ENCODE peak calls at places on chromosomes 6 and 20, in ten cellular contexts. One of them, this sample, is unnamed.

GRCh38 chr20:17873410-17874270 is 95.0 kb downstream of the SNX5 start:
- DNase-seq in stimulated activated CD8-positive, alpha-beta memory T cell treated with anti-CD3 and anti-CD28 coated beads, Interleukin-7, amount 100 ng/mL, for 48 hours: no peak
- DNase-seq in EH: peak; percentile 98
- DNase-seq in NT2/D1: no peak
- DNase-seq in BJ: peak; percentile 89
- DNase-seq in sigmoid colon: peak; percentile 97
- DNase-seq in activated CD4-positive, CD25-positive, alpha-beta regulatory T cell: no peak
- DNase-seq in Right ventricle myocardium superior: peak; percentile 91
- DNase-seq in fibroblast of pulmonary artery: peak; percentile 93
- DNase-seq in NCI-H2029: peak; percentile 75
- DNase-seq in this sample: no peak

GRCh38 chr6:2412731-2413130 is 167.3 kb upstream of the GMDS start:
- DNase-seq in stimulated activated CD8-positive, alpha-beta memory T cell treated with anti-CD3 and anti-CD28 coated beads, Interleukin-7, amount 100 ng/mL, for 48 hours: no peak
- DNase-seq in fibroblast of pulmonary artery: peak; percentile 31
- DNase-seq in EH: peak; percentile 80
- DNase-seq in activated CD4-positive, CD25-positive, alpha-beta regulatory T cell: no peak
- DNase-seq in NT2/D1: no peak
- DNase-seq in BJ: peak; percentile 28
- DNase-seq in sigmoid colon: no peak
- DNase-seq in NCI-H2029: no peak
- DNase-seq in Right ventricle myocardium superior: no peak
- DNase-seq in this sample: no peak

GRCh38 chr6:89974776-89975175 is 80.5 kb downstream of the GJA10 start:
- DNase-seq in BJ: no peak
- DNase-seq in fibroblast of pulmonary artery: no peak
- DNase-seq in sigmoid colon: no peak
- DNase-seq in EH: no peak
- DNase-seq in NCI-H2029: no peak
- DNase-seq in stimulated activated CD8-positive, alpha-beta memory T cell treated with anti-CD3 and anti-CD28 coated beads, Interleukin-7, amount 100 ng/mL, for 48 hours: no peak
- DNase-seq in activated CD4-positive, CD25-positive, alpha-beta regulatory T cell: no peak
- DNase-seq in Right ventricle myocardium superior: no peak
- DNase-seq in NT2/D1: no peak
- DNase-seq in this sample: no peak

GRCh38 chr20:32326507-32326851 is 31.7 kb upstream of the ASXL1 start:
- DNase-seq in EH: no peak
- DNase-seq in stimulated activated CD8-positive, alpha-beta memory T cell treated with anti-CD3 and anti-CD28 coated beads, Interleukin-7, amount 100 ng/mL, for 48 hours: no peak
- DNase-seq in sigmoid colon: no peak
- DNase-seq in NCI-H2029: peak; percentile 94
- DNase-seq in fibroblast of pulmonary artery: no peak
- DNase-seq in BJ: no peak
- DNase-seq in Right ventricle myocardium superior: no peak
- DNase-seq in activated CD4-positive, CD25-positive, alpha-beta regulatory T cell: no peak
- DNase-seq in NT2/D1: no peak
- DNase-seq in this sample: no peak

GRCh38 chr6:11198663-11199603 is 33.5 kb downstream of the NEDD9 start:
- DNase-seq in BJ: no peak
- DNase-seq in stimulated activated CD8-positive, alpha-beta memory T cell treated with anti-CD3 and anti-CD28 coated beads, Interleukin-7, amount 100 ng/mL, for 48 hours: no peak
- DNase-seq in sigmoid colon: no peak
- DNase-seq in NT2/D1: no peak
- DNase-seq in NCI-H2029: peak; percentile 22
- DNase-seq in EH: no peak
- DNase-seq in Right ventricle myocardium superior: no peak
- DNase-seq in fibroblast of pulmonary artery: no peak
- DNase-seq in activated CD4-positive, CD25-positive, alpha-beta regulatory T cell: no peak
- DNase-seq in this sample: peak; percentile 80

GRCh38 chr20:32285621-32286334 is 8.3 kb downstream of the KIF3B start:
- DNase-seq in activated CD4-positive, CD25-positive, alpha-beta regulatory T cell: no peak
- DNase-seq in sigmoid colon: no peak
- DNase-seq in fibroblast of pulmonary artery: no peak
- DNase-seq in NT2/D1: no peak
- DNase-seq in EH: peak; percentile 58
- DNase-seq in NCI-H2029: no peak
- DNase-seq in stimulated activated CD8-positive, alpha-beta memory T cell treated with anti-CD3 and anti-CD28 coated beads, Interleukin-7, amount 100 ng/mL, for 48 hours: peak; percentile 57
- DNase-seq in Right ventricle myocardium superior: no peak
- DNase-seq in BJ: peak; percentile 26
- DNase-seq in this sample: peak; percentile 52

GRCh38 chr6:105207524-105208269 is 27.9 kb upstream of the POPDC3 start:
- DNase-seq in Right ventricle myocardium superior: no peak
- DNase-seq in NCI-H2029: no peak
- DNase-seq in fibroblast of pulmonary artery: peak; percentile 49
- DNase-seq in stimulated activated CD8-positive, alpha-beta memory T cell treated with anti-CD3 and anti-CD28 coated beads, Interleukin-7, amount 100 ng/mL, for 48 hours: no peak
- DNase-seq in NT2/D1: no peak
- DNase-seq in activated CD4-positive, CD25-positive, alpha-beta regulatory T cell: no peak
- DNase-seq in EH: peak; percentile 65
- DNase-seq in BJ: no peak
- DNase-seq in sigmoid colon: no peak
- DNase-seq in this sample: no peak

GRCh38 chr6:25012657-25013056 is 76.9 kb upstream of the RIPOR2 start:
- DNase-seq in sigmoid colon: no peak
- DNase-seq in activated CD4-positive, CD25-positive, alpha-beta regulatory T cell: no peak
- DNase-seq in EH: peak; percentile 92
- DNase-seq in fibroblast of pulmonary artery: peak; percentile 82
- DNase-seq in stimulated activated CD8-positive, alpha-beta memory T cell treated with anti-CD3 and anti-CD28 coated beads, Interleukin-7, amount 100 ng/mL, for 48 hours: no peak
- DNase-seq in BJ: peak; percentile 55
- DNase-seq in NCI-H2029: no peak
- DNase-seq in Right ventricle myocardium superior: no peak
- DNase-seq in NT2/D1: no peak
- DNase-seq in this sample: no peak

GRCh38 chr6:41719796-41720620 is 15.4 kb downstream of the TFEB start:
- DNase-seq in sigmoid colon: no peak
- DNase-seq in BJ: no peak
- DNase-seq in EH: no peak
- DNase-seq in NCI-H2029: no peak
- DNase-seq in activated CD4-positive, CD25-positive, alpha-beta regulatory T cell: no peak
- DNase-seq in fibroblast of pulmonary artery: no peak
- DNase-seq in NT2/D1: no peak
- DNase-seq in Right ventricle myocardium superior: peak; percentile 8
- DNase-seq in stimulated activated CD8-positive, alpha-beta memory T cell treated with anti-CD3 and anti-CD28 coated beads, Interleukin-7, amount 100 ng/mL, for 48 hours: no peak
- DNase-seq in this sample: no peak

GRCh38 chr6:41413250-41413649 is 77.8 kb downstream of the NCR2 start:
- DNase-seq in stimulated activated CD8-positive, alpha-beta memory T cell treated with anti-CD3 and anti-CD28 coated beads, Interleukin-7, amount 100 ng/mL, for 48 hours: no peak
- DNase-seq in NT2/D1: no peak
- DNase-seq in fibroblast of pulmonary artery: no peak
- DNase-seq in activated CD4-positive, CD25-positive, alpha-beta regulatory T cell: no peak
- DNase-seq in NCI-H2029: no peak
- DNase-seq in EH: no peak
- DNase-seq in Right ventricle myocardium superior: no peak
- DNase-seq in sigmoid colon: no peak
- DNase-seq in BJ: no peak
- DNase-seq in this sample: no peak

GRCh38 chr6:28742668-28743270 is 181.0 kb downstream of the TRIM27 start:
- DNase-seq in sigmoid colon: no peak
- DNase-seq in fibroblast of pulmonary artery: peak; percentile 38
- DNase-seq in Right ventricle myocardium superior: no peak
- DNase-seq in stimulated activated CD8-positive, alpha-beta memory T cell treated with anti-CD3 and anti-CD28 coated beads, Interleukin-7, amount 100 ng/mL, for 48 hours: peak; percentile 25
- DNase-seq in NT2/D1: peak; percentile 46
- DNase-seq in NCI-H2029: no peak
- DNase-seq in BJ: no peak
- DNase-seq in EH: peak; percentile 55
- DNase-seq in activated CD4-positive, CD25-positive, alpha-beta regulatory T cell: no peak
- DNase-seq in this sample: no peak

GRCh38 chr20:32153771-32154170 is 44.3 kb downstream of the TM9SF4 start:
- DNase-seq in sigmoid colon: peak; percentile 17
- DNase-seq in BJ: no peak
- DNase-seq in stimulated activated CD8-positive, alpha-beta memory T cell treated with anti-CD3 and anti-CD28 coated beads, Interleukin-7, amount 100 ng/mL, for 48 hours: no peak
- DNase-seq in EH: no peak
- DNase-seq in fibroblast of pulmonary artery: no peak
- DNase-seq in Right ventricle myocardium superior: no peak
- DNase-seq in NT2/D1: no peak
- DNase-seq in NCI-H2029: no peak
- DNase-seq in activated CD4-positive, CD25-positive, alpha-beta regulatory T cell: no peak
- DNase-seq in this sample: no peak

GRCh38 chr20:53040678-53041674 is 68.8 kb downstream of the TSHZ2 start:
- DNase-seq in NT2/D1: no peak
- DNase-seq in NCI-H2029: peak; percentile 99
- DNase-seq in EH: no peak
- DNase-seq in activated CD4-positive, CD25-positive, alpha-beta regulatory T cell: no peak
- DNase-seq in Right ventricle myocardium superior: peak; percentile 42
- DNase-seq in fibroblast of pulmonary artery: no peak
- DNase-seq in BJ: no peak
- DNase-seq in stimulated activated CD8-positive, alpha-beta memory T cell treated with anti-CD3 and anti-CD28 coated beads, Interleukin-7, amount 100 ng/mL, for 48 hours: no peak
- DNase-seq in sigmoid colon: peak; percentile 74
- DNase-seq in this sample: no peak

GRCh38 chr6:85033547-85033946 is 269.1 kb upstream of the TBX18 start:
- DNase-seq in NCI-H2029: no peak
- DNase-seq in BJ: no peak
- DNase-seq in activated CD4-positive, CD25-positive, alpha-beta regulatory T cell: no peak
- DNase-seq in stimulated activated CD8-positive, alpha-beta memory T cell treated with anti-CD3 and anti-CD28 coated beads, Interleukin-7, amount 100 ng/mL, for 48 hours: no peak
- DNase-seq in EH: no peak
- DNase-seq in NT2/D1: no peak
- DNase-seq in sigmoid colon: no peak
- DNase-seq in fibroblast of pulmonary artery: no peak
- DNase-seq in Right ventricle myocardium superior: no peak
- DNase-seq in this sample: no peak

GRCh38 chr6:149934249-149935156 is 7.3 kb upstream of the ULBP2 start:
- DNase-seq in BJ: no peak
- DNase-seq in fibroblast of pulmonary artery: peak; percentile 84
- DNase-seq in NT2/D1: no peak
- DNase-seq in stimulated activated CD8-positive, alpha-beta memory T cell treated with anti-CD3 and anti-CD28 coated beads, Interleukin-7, amount 100 ng/mL, for 48 hours: peak; percentile 41
- DNase-seq in activated CD4-positive, CD25-positive, alpha-beta regulatory T cell: peak; percentile 37
- DNase-seq in sigmoid colon: no peak
- DNase-seq in EH: peak; percentile 75
- DNase-seq in Right ventricle myocardium superior: no peak
- DNase-seq in NCI-H2029: peak; percentile 44
- DNase-seq in this sample: peak; percentile 84

GRCh38 chr6:4270799-4271198 is 135.4 kb upstream of the ECI2 start:
- DNase-seq in Right ventricle myocardium superior: no peak
- DNase-seq in NT2/D1: no peak
- DNase-seq in EH: peak; percentile 22
- DNase-seq in stimulated activated CD8-positive, alpha-beta memory T cell treated with anti-CD3 and anti-CD28 coated beads, Interleukin-7, amount 100 ng/mL, for 48 hours: no peak
- DNase-seq in activated CD4-positive, CD25-positive, alpha-beta regulatory T cell: no peak
- DNase-seq in fibroblast of pulmonary artery: peak; percentile 49
- DNase-seq in BJ: no peak
- DNase-seq in sigmoid colon: no peak
- DNase-seq in NCI-H2029: no peak
- DNase-seq in this sample: no peak

GRCh38 chr6:56263586-56264295 is 16.4 kb upstream of the COL21A1 start:
- DNase-seq in stimulated activated CD8-positive, alpha-beta memory T cell treated with anti-CD3 and anti-CD28 coated beads, Interleukin-7, amount 100 ng/mL, for 48 hours: no peak
- DNase-seq in EH: no peak
- DNase-seq in NT2/D1: no peak
- DNase-seq in sigmoid colon: no peak
- DNase-seq in fibroblast of pulmonary artery: no peak
- DNase-seq in NCI-H2029: no peak
- DNase-seq in activated CD4-positive, CD25-positive, alpha-beta regulatory T cell: no peak
- DNase-seq in Right ventricle myocardium superior: no peak
- DNase-seq in BJ: no peak
- DNase-seq in this sample: no peak

GRCh38 chr20:43906505-43907034 is 8.1 kb upstream of the TOX2 start:
- DNase-seq in Right ventricle myocardium superior: no peak
- DNase-seq in stimulated activated CD8-positive, alpha-beta memory T cell treated with anti-CD3 and anti-CD28 coated beads, Interleukin-7, amount 100 ng/mL, for 48 hours: no peak
- DNase-seq in NCI-H2029: no peak
- DNase-seq in EH: no peak
- DNase-seq in NT2/D1: no peak
- DNase-seq in fibroblast of pulmonary artery: no peak
- DNase-seq in activated CD4-positive, CD25-positive, alpha-beta regulatory T cell: no peak
- DNase-seq in sigmoid colon: no peak
- DNase-seq in BJ: no peak
- DNase-seq in this sample: no peak

GRCh38 chr6:57423468-57423867 is 106.0 kb downstream of the PRIM2 start:
- DNase-seq in NT2/D1: peak; percentile 83
- DNase-seq in sigmoid colon: no peak
- DNase-seq in activated CD4-positive, CD25-positive, alpha-beta regulatory T cell: no peak
- DNase-seq in Right ventricle myocardium superior: no peak
- DNase-seq in fibroblast of pulmonary artery: no peak
- DNase-seq in EH: peak; percentile 75
- DNase-seq in NCI-H2029: no peak
- DNase-seq in BJ: no peak
- DNase-seq in stimulated activated CD8-positive, alpha-beta memory T cell treated with anti-CD3 and anti-CD28 coated beads, Interleukin-7, amount 100 ng/mL, for 48 hours: no peak
- DNase-seq in this sample: no peak

GRCh38 chr20:13028673-13029072 is 19.9 kb downstream of the SPTLC3 start:
- DNase-seq in sigmoid colon: no peak
- DNase-seq in stimulated activated CD8-positive, alpha-beta memory T cell treated with anti-CD3 and anti-CD28 coated beads, Interleukin-7, amount 100 ng/mL, for 48 hours: no peak
- DNase-seq in activated CD4-positive, CD25-positive, alpha-beta regulatory T cell: no peak
- DNase-seq in EH: no peak
- DNase-seq in Right ventricle myocardium superior: no peak
- DNase-seq in BJ: no peak
- DNase-seq in fibroblast of pulmonary artery: no peak
- DNase-seq in NT2/D1: no peak
- DNase-seq in NCI-H2029: no peak
- DNase-seq in this sample: no peak

GRCh38 chr20:3672864-3673550 is 8.8 kb downstream of the ADAM33 start:
- DNase-seq in NT2/D1: no peak
- DNase-seq in sigmoid colon: no peak
- DNase-seq in NCI-H2029: no peak
- DNase-seq in EH: no peak
- DNase-seq in Right ventricle myocardium superior: no peak
- DNase-seq in fibroblast of pulmonary artery: no peak
- DNase-seq in stimulated activated CD8-positive, alpha-beta memory T cell treated with anti-CD3 and anti-CD28 coated beads, Interleukin-7, amount 100 ng/mL, for 48 hours: no peak
- DNase-seq in activated CD4-positive, CD25-positive, alpha-beta regulatory T cell: no peak
- DNase-seq in BJ: no peak
- DNase-seq in this sample: no peak

GRCh38 chr6:44507014-44507413 is 119.5 kb downstream of the CDC5L start:
- DNase-seq in NCI-H2029: no peak
- DNase-seq in sigmoid colon: no peak
- DNase-seq in Right ventricle myocardium superior: no peak
- DNase-seq in stimulated activated CD8-positive, alpha-beta memory T cell treated with anti-CD3 and anti-CD28 coated beads, Interleukin-7, amount 100 ng/mL, for 48 hours: no peak
- DNase-seq in NT2/D1: no peak
- DNase-seq in BJ: no peak
- DNase-seq in activated CD4-positive, CD25-positive, alpha-beta regulatory T cell: no peak
- DNase-seq in fibroblast of pulmonary artery: no peak
- DNase-seq in EH: no peak
- DNase-seq in this sample: no peak

GRCh38 chr6:156994215-156995076 is 217.3 kb downstream of the ARID1B start:
- DNase-seq in Right ventricle myocardium superior: no peak
- DNase-seq in NT2/D1: no peak
- DNase-seq in BJ: no peak
- DNase-seq in stimulated activated CD8-positive, alpha-beta memory T cell treated with anti-CD3 and anti-CD28 coated beads, Interleukin-7, amount 100 ng/mL, for 48 hours: no peak
- DNase-seq in sigmoid colon: no peak
- DNase-seq in EH: no peak
- DNase-seq in fibroblast of pulmonary artery: no peak
- DNase-seq in activated CD4-positive, CD25-positive, alpha-beta regulatory T cell: no peak
- DNase-seq in NCI-H2029: no peak
- DNase-seq in this sample: no peak

GRCh38 chr6:49332781-49333180 is 130.3 kb downstream of the MMUT start:
- DNase-seq in EH: no peak
- DNase-seq in NT2/D1: peak; percentile 15
- DNase-seq in activated CD4-positive, CD25-positive, alpha-beta regulatory T cell: no peak
- DNase-seq in Right ventricle myocardium superior: no peak
- DNase-seq in stimulated activated CD8-positive, alpha-beta memory T cell treated with anti-CD3 and anti-CD28 coated beads, Interleukin-7, amount 100 ng/mL, for 48 hours: no peak
- DNase-seq in sigmoid colon: no peak
- DNase-seq in fibroblast of pulmonary artery: no peak
- DNase-seq in BJ: no peak
- DNase-seq in NCI-H2029: no peak
- DNase-seq in this sample: no peak

GRCh38 chr20:50110141-50111047 is 2.6 kb downstream of the UBE2V1 start:
- DNase-seq in stimulated activated CD8-positive, alpha-beta memory T cell treated with anti-CD3 and anti-CD28 coated beads, Interleukin-7, amount 100 ng/mL, for 48 hours: peak; percentile 70
- DNase-seq in NCI-H2029: no peak
- DNase-seq in fibroblast of pulmonary artery: peak; percentile 46
- DNase-seq in Right ventricle myocardium superior: no peak
- DNase-seq in BJ: peak; percentile 33
- DNase-seq in activated CD4-positive, CD25-positive, alpha-beta regulatory T cell: no peak
- DNase-seq in EH: peak; percentile 84
- DNase-seq in sigmoid colon: no peak
- DNase-seq in NT2/D1: no peak
- DNase-seq in this sample: peak; percentile 83

This sample was measured in activated CD8-positive, alpha-beta T cell treated with anti-CD3 and anti-CD28 coated beads, Interleukin-2, amount 10 ng/mL, durations not matched to agents 7 days and 5 days.